ENCODE peak calls at places on chromosomes 13 and 19, in nine cellular contexts. One of them, this sample, is unnamed.

GRCh38 chr19:43395561-43395960 is 19.1 kb upstream of the TEX101 start:
- DNase-seq in GM13977: no peak
- DNase-seq in cardiac septum: no peak
- DNase-seq in mucosa of gallbladder: no peak
- DNase-seq in fibroblast of mammary gland: no peak
- DNase-seq in activated CD4-positive, CD25-positive, alpha-beta regulatory T cell: no peak
- DNase-seq in head of caudate nucleus: no peak
- DNase-seq in stimulated activated CD4-positive, alpha-beta T cell treated with anti-CD3 and anti-CD28 coated beads, Interleukin-4, amount 100 ng/mL, for 48 hours: no peak
- DNase-seq in NCI-H1092: no peak
- DNase-seq in this sample: no peak

GRCh38 chr19:18322318-18322758 is 538 bp downstream of the LSM4 start:
- DNase-seq in GM13977: peak; percentile 64
- DNase-seq in cardiac septum: no peak
- DNase-seq in mucosa of gallbladder: no peak
- DNase-seq in fibroblast of mammary gland: peak; percentile 70
- DNase-seq in activated CD4-positive, CD25-positive, alpha-beta regulatory T cell: no peak
- DNase-seq in head of caudate nucleus: no peak
- DNase-seq in stimulated activated CD4-positive, alpha-beta T cell treated with anti-CD3 and anti-CD28 coated beads, Interleukin-4, amount 100 ng/mL, for 48 hours: no peak
- DNase-seq in NCI-H1092: no peak
- DNase-seq in this sample: peak; percentile 60

GRCh38 chr13:107231941-107232340 is 664.0 kb upstream of the ARGLU1 start:
- DNase-seq in GM13977: no peak
- DNase-seq in cardiac septum: no peak
- DNase-seq in mucosa of gallbladder: peak; percentile 41
- DNase-seq in fibroblast of mammary gland: no peak
- DNase-seq in activated CD4-positive, CD25-positive, alpha-beta regulatory T cell: no peak
- DNase-seq in head of caudate nucleus: no peak
- DNase-seq in stimulated activated CD4-positive, alpha-beta T cell treated with anti-CD3 and anti-CD28 coated beads, Interleukin-4, amount 100 ng/mL, for 48 hours: no peak
- DNase-seq in NCI-H1092: peak; percentile 68
- DNase-seq in this sample: no peak

GRCh38 chr13:22455036-22455435 is 725.7 kb upstream of the SGCG start:
- DNase-seq in GM13977: no peak
- DNase-seq in cardiac septum: no peak
- DNase-seq in mucosa of gallbladder: no peak
- DNase-seq in fibroblast of mammary gland: no peak
- DNase-seq in activated CD4-positive, CD25-positive, alpha-beta regulatory T cell: no peak
- DNase-seq in head of caudate nucleus: no peak
- DNase-seq in stimulated activated CD4-positive, alpha-beta T cell treated with anti-CD3 and anti-CD28 coated beads, Interleukin-4, amount 100 ng/mL, for 48 hours: no peak
- DNase-seq in NCI-H1092: peak; percentile 6
- DNase-seq in this sample: no peak

GRCh38 chr19:8307400-8307964 is 676 bp downstream of the CD320 start:
- DNase-seq in GM13977: no peak
- DNase-seq in cardiac septum: peak; percentile 69
- DNase-seq in mucosa of gallbladder: peak; percentile 7
- DNase-seq in fibroblast of mammary gland: no peak
- DNase-seq in activated CD4-positive, CD25-positive, alpha-beta regulatory T cell: no peak
- DNase-seq in head of caudate nucleus: no peak
- DNase-seq in stimulated activated CD4-positive, alpha-beta T cell treated with anti-CD3 and anti-CD28 coated beads, Interleukin-4, amount 100 ng/mL, for 48 hours: no peak
- DNase-seq in NCI-H1092: peak; percentile 30
- DNase-seq in this sample: no peak

GRCh38 chr13:84433024-84433423 is 550.8 kb upstream of the SLITRK1 start:
- DNase-seq in GM13977: no peak
- DNase-seq in cardiac septum: no peak
- DNase-seq in mucosa of gallbladder: no peak
- DNase-seq in fibroblast of mammary gland: peak; percentile 74
- DNase-seq in activated CD4-positive, CD25-positive, alpha-beta regulatory T cell: no peak
- DNase-seq in head of caudate nucleus: no peak
- DNase-seq in stimulated activated CD4-positive, alpha-beta T cell treated with anti-CD3 and anti-CD28 coated beads, Interleukin-4, amount 100 ng/mL, for 48 hours: no peak
- DNase-seq in NCI-H1092: no peak
- DNase-seq in this sample: no peak

GRCh38 chr13:42548731-42549554 is 25.0 kb upstream of the TNFSF11 start:
- DNase-seq in GM13977: peak; percentile 77
- DNase-seq in cardiac septum: no peak
- DNase-seq in mucosa of gallbladder: peak; percentile 27
- DNase-seq in fibroblast of mammary gland: peak; percentile 33
- DNase-seq in activated CD4-positive, CD25-positive, alpha-beta regulatory T cell: no peak
- DNase-seq in head of caudate nucleus: no peak
- DNase-seq in stimulated activated CD4-positive, alpha-beta T cell treated with anti-CD3 and anti-CD28 coated beads, Interleukin-4, amount 100 ng/mL, for 48 hours: no peak
- DNase-seq in NCI-H1092: no peak
- DNase-seq in this sample: peak; percentile 79

GRCh38 chr13:33303885-33304284 is 18.3 kb upstream of the STARD13 start:
- DNase-seq in GM13977: no peak
- DNase-seq in cardiac septum: no peak
- DNase-seq in mucosa of gallbladder: no peak
- DNase-seq in fibroblast of mammary gland: peak; percentile 24
- DNase-seq in activated CD4-positive, CD25-positive, alpha-beta regulatory T cell: no peak
- DNase-seq in head of caudate nucleus: no peak
- DNase-seq in stimulated activated CD4-positive, alpha-beta T cell treated with anti-CD3 and anti-CD28 coated beads, Interleukin-4, amount 100 ng/mL, for 48 hours: no peak
- DNase-seq in NCI-H1092: no peak
- DNase-seq in this sample: no peak

GRCh38 chr13:46235259-46235658 is 23.5 kb downstream of the LRRC63 start:
- DNase-seq in GM13977: no peak
- DNase-seq in cardiac septum: no peak
- DNase-seq in mucosa of gallbladder: no peak
- DNase-seq in fibroblast of mammary gland: no peak
- DNase-seq in activated CD4-positive, CD25-positive, alpha-beta regulatory T cell: no peak
- DNase-seq in head of caudate nucleus: no peak
- DNase-seq in stimulated activated CD4-positive, alpha-beta T cell treated with anti-CD3 and anti-CD28 coated beads, Interleukin-4, amount 100 ng/mL, for 48 hours: no peak
- DNase-seq in NCI-H1092: no peak
- DNase-seq in this sample: no peak

GRCh38 chr13:37602743-37603381 is 4.3 kb upstream of the POSTN start:
- DNase-seq in GM13977: no peak
- DNase-seq in cardiac septum: no peak
- DNase-seq in mucosa of gallbladder: no peak
- DNase-seq in fibroblast of mammary gland: peak; percentile 60
- DNase-seq in activated CD4-positive, CD25-positive, alpha-beta regulatory T cell: no peak
- DNase-seq in head of caudate nucleus: no peak
- DNase-seq in stimulated activated CD4-positive, alpha-beta T cell treated with anti-CD3 and anti-CD28 coated beads, Interleukin-4, amount 100 ng/mL, for 48 hours: no peak
- DNase-seq in NCI-H1092: no peak
- DNase-seq in this sample: no peak

This sample was measured in GM13976.